ENCODE peak calls at places on chromosomes 1 and 21, in five cellular contexts. M, P, B, W and G are unnamed samples.

GRCh38 chr1:185400057-185400456 is 83.0 kb upstream of the IVNS1ABP start:
- DNase-seq in M (no peak), B (no peak), P (no peak), W (peak), G (no peak)

GRCh38 chr1:156894001-156894400 is 483 bp downstream of the PEAR1 start:
- DNase-seq in P (no peak), W (no peak), M (no peak), B (no peak), G (no peak)

GRCh38 chr1:10599194-10599861 is 124.6 kb downstream of the PEX14 start:
- DNase-seq in B (no peak), W (peak), M (peak), P (no peak), G (no peak)

GRCh38 chr1:10631811-10632481 is 157.2 kb downstream of the PEX14 start:
- DNase-seq in W (no peak), B (no peak), P (peak), M (no peak), G (peak)

GRCh38 chr21:29053656-29054055 is 19.8 kb downstream of the CCT8 start:
- DNase-seq in M (no peak), W (no peak), B (no peak), P (no peak), G (no peak)

GRCh38 chr1:30336550-30337426 is 386.6 kb downstream of the MATN1 start:
- DNase-seq in W (no peak), B (no peak), P (no peak), M (no peak), G (no peak)

GRCh38 chr1:229557913-229558414 is 543 bp downstream of the ABCB10 start:
- DNase-seq in M (no peak), B (no peak), P (peak), W (peak), G (peak)

GRCh38 chr1:234212764-234213406 is 160.4 kb upstream of the COA6 start:
- DNase-seq in M (no peak), P (peak), B (peak), W (peak), G (peak)

GRCh38 chr1:193589597-193590040 is 403.2 kb upstream of the B3GALT2 start:
- DNase-seq in B (no peak), W (no peak), M (no peak), P (no peak), G (no peak)

GRCh38 chr1:197737916-197738315 is 37.4 kb downstream of the DENND1B start:
- DNase-seq in M (no peak), P (no peak), B (no peak), W (no peak), G (no peak)

GRCh38 chr1:19432943-19433609 is 52.3 kb downstream of the CAPZB start:
- DNase-seq in B (no peak), M (no peak), W (no peak), P (no peak), G (no peak)

GRCh38 chr1:29249170-29249691 is 12.9 kb downstream of the PTPRU start:
- DNase-seq in B (no peak), M (no peak), W (no peak), P (no peak), G (peak)

GRCh38 chr21:45538381-45539045 is 3.7 kb downstream of the SLC19A1 start:
- DNase-seq in M (no peak), B (no peak), P (no peak), W (no peak), G (no peak)

GRCh38 chr1:218967836-218968235 is 205.8 kb upstream of the LYPLAL1 start:
- DNase-seq in M (no peak), W (no peak), B (no peak), P (no peak), G (no peak)

GRCh38 chr1:218969021-218969420 is 204.7 kb upstream of the LYPLAL1 start:
- DNase-seq in W (no peak), P (no peak), M (no peak), B (no peak), G (no peak)

GRCh38 chr1:218967254-218967653 is 206.4 kb upstream of the LYPLAL1 start:
- DNase-seq in M (no peak), W (no peak), P (no peak), B (no peak), G (no peak)

DNA sequence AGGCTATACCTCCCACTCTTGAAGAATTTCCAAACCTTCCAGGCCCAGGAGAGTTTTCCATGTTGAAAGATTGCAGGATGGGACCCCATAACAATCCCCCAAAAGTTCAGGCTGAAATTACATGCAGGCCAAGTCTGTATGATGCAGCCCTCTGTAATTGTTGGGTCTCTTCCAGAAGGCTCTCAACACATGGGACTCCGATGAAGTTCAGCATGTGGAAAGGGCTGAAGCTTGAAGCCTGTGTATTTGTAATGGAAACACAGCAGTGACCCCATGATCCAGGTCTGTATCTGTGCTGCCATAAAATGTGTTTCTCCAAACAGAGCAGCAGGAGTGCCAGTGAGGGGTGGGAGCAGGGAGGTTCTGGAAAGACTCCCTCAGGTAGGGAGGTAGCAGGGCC is 202.5 kb upstream of the LYPLAL1 start:
- DNase-seq in W (no peak), P (no peak), B (no peak), M (no peak), G (no peak)
- TF ChIP-seq ZBTB33 in W (no peak), P (no peak), B (no peak), M (no peak), G (no peak)

DNA sequence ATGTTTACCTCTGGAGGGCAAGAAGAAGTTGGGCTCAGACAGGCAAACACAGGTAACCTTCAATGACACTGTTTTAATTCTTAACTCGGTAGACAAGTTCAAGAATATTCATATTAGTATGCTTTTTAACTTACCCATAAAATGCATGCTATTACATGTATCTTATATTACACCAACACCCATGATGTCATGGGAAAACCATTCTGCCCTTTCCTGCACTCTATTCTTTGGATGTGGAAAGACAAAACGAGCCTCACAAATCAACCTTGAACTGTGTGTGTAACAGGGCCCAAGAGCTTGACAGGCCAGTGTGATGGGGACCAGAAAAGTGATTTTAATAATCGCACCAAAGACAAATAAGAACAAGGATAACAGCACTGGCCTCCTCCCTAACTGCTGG is 22.6 kb upstream of the RAP1GAP start:
- DNase-seq in B (no peak), W (no peak), P (no peak), M (no peak), G (no peak)
- TF ChIP-seq ZBTB33 in B (no peak), W (no peak), P (no peak), M (no peak), G (no peak)

GRCh38 chr1:5916572-5917280 is 75.5 kb downstream of the NPHP4 start:
- DNase-seq in P (no peak), B (no peak), M (no peak), W (no peak), G (no peak)

GRCh38 chr1:5913078-5913845 is 79.0 kb downstream of the NPHP4 start:
- DNase-seq in B (no peak), M (no peak), P (no peak), W (no peak), G (no peak)

GRCh38 chr1:5913876-5914275 is 78.3 kb downstream of the NPHP4 start:
- DNase-seq in P (no peak), B (no peak), M (no peak), W (no peak), G (no peak)

GRCh38 chr1:5915587-5916571 is 76.3 kb downstream of the NPHP4 start:
- DNase-seq in W (peak), M (peak), P (peak), B (peak), G (peak)

GRCh38 chr1:5914676-5915285 is 77.4 kb downstream of the NPHP4 start:
- DNase-seq in P (no peak), W (no peak), B (no peak), M (no peak), G (peak)
- TF ChIP-seq ZBTB33 in P (no peak), W (no peak), B (no peak), M (no peak), G (no peak)

DNA sequence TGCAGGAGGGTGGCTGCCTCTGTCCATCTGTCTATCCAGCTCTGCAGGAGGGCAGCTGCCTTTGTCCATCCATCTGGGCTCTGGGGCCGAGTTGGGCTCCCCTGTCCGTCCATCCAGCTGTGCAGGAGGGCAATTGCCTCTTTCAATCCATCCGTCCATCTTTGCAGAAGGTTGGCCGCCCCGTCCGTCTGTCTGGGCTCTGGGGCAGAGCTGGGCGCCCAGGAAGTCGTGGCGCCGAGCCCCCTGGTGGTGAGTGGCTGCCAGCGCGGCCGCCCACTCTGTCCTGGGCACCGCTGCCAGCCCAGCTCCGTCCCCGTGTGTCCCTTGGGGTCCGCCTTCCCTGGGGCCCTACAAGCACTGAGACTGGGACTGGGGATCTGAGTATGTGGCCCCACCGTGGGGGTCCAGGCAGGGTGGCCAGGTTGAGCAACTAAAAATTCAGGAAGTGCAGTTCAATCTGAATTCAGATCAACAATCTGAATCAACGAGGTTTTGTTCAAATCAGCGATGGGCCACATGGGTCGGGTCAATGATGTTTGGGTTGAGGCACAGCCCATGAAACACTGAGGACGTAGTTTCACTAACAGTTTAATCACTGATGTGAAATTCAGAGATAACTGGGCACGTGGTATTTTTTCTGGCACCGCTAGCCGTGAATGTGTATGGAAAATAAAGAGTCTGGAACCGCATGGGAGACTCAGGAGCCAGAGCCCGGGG is 99.1 kb upstream of the ACTRT2 start:
- DNase-seq in B (no peak), W (no peak), M (peak), P (peak), G (peak)
- TF ChIP-seq ZBTB33 in B (no peak), W (no peak), M (no peak), P (no peak), G (no peak)

GRCh38 chr1:6351480-6352137 is 42.0 kb downstream of the ACOT7 start:
- DNase-seq in W (no peak), B (no peak), P (no peak), M (no peak), G (no peak)
- TF ChIP-seq ZBTB33 in W (no peak), B (no peak), P (no peak), M (no peak), G (no peak)

GRCh38 chr1:167763525-167764220 is 41.9 kb downstream of the MPZL1 start:
- DNase-seq in B (no peak), W (no peak), P (no peak), M (no peak), G (no peak)
- TF ChIP-seq ZBTB33 in B (no peak), W (no peak), P (no peak), M (no peak), G (no peak)

GRCh38 chr1:75719810-75720209 is 4.7 kb upstream of the ACADM start:
- DNase-seq in W (no peak), B (no peak), P (no peak), M (no peak), G (no peak)
- TF ChIP-seq ZBTB33 in W (no peak), B (no peak), P (no peak), M (no peak), G (no peak)

GRCh38 chr21:42060166-42060565 is 11.0 kb upstream of the UMODL1 start:
- DNase-seq in W (no peak), P (no peak), M (no peak), B (no peak), G (no peak)

GRCh38 chr21:42059721-42060120 is 11.4 kb upstream of the UMODL1 start:
- DNase-seq in P (no peak), M (no peak), W (no peak), B (no peak), G (no peak)

GRCh38 chr21:42061866-42062542 is 9.1 kb upstream of the UMODL1 start:
- DNase-seq in M (no peak), W (no peak), P (no peak), B (no peak), G (no peak)

GRCh38 chr21:42062543-42063022 is 8.5 kb upstream of the UMODL1 start:
- DNase-seq in P (no peak), W (no peak), B (peak), M (no peak), G (no peak)

GRCh38 chr21:42061195-42061865 is 9.8 kb upstream of the UMODL1 start:
- DNase-seq in P (no peak), B (peak), W (no peak), M (no peak), G (no peak)
- TF ChIP-seq ZBTB33 in P (no peak), B (no peak), W (no peak), M (no peak), G (no peak)

DNA sequence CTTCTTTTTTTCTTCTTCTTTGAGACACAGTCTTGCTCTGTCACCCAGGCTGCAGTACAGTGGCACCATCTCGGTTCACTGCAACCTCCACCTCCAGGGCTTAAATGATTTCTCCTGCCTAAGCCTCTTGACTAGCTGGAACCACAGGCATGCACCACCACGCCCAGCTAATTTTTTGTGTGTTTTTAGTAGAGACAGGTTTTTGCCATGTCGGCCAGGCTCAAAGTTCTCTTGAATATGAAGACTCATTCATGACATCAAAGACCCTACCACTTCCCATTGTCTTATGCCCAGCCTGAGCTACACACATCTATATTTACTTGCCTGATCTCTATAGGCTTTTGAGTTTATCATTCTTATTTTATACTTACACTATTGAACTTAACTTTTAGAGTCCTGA is 15.5 kb downstream of the PTPN22 start:
- DNase-seq in W (peak), B (no peak), M (no peak), P (no peak), G (no peak)
- TF ChIP-seq ZBTB33 in W (no peak), B (no peak), M (no peak), P (no peak), G (no peak)